ENCODE peak calls at places on chromosomes 3 and 15, in six cellular contexts. L, R, O, U, T and Z are unnamed samples.

GRCh38 chr15:29988689-29989088 is 94.1 kb upstream of the GOLGA8J start:
- DNase-seq in L (peak), U (no peak), O (no peak), T (no peak), R (no peak), Z (no peak)

GRCh38 chr15:34802803-34803395 is 7.5 kb upstream of the ACTC1 start:
- DNase-seq in O (no peak), L (no peak), T (no peak), R (no peak), U (no peak), Z (no peak)

GRCh38 chr3:109731639-109732473 is 394.5 kb upstream of the DPPA4 start:
- DNase-seq in T (peak), O (peak), U (peak), L (peak), R (peak), Z (no peak)

GRCh38 chr15:25803541-25803940 is 59.6 kb downstream of the ATP10A start:
- DNase-seq in R (no peak), O (no peak), L (no peak), U (no peak), T (no peak), Z (peak)

GRCh38 chr3:11641683-11642407 is 1.9 kb downstream of the VGLL4 start:
- DNase-seq in U (no peak), T (peak), O (no peak), L (peak), R (no peak), Z (no peak)

GRCh38 chr3:46903341-46904302 is 26.1 kb downstream of the PTH1R start:
- DNase-seq in L (peak), R (no peak), O (no peak), T (peak), U (no peak), Z (no peak)

GRCh38 chr3:101823525-101823924 is 25.8 kb upstream of the NFKBIZ start:
- DNase-seq in R (no peak), O (no peak), T (no peak), L (no peak), U (no peak), Z (no peak)

GRCh38 chr3:193743702-193744047 is 150.7 kb downstream of the OPA1 start:
- DNase-seq in L (no peak), O (no peak), U (no peak), T (no peak), R (no peak), Z (no peak)

GRCh38 chr3:188184160-188184559 is 30.2 kb downstream of the LPP start:
- DNase-seq in R (no peak), T (no peak), L (no peak), O (no peak), U (no peak), Z (no peak)

GRCh38 chr15:57340673-57341259 is 35.5 kb upstream of the CGNL1 start:
- DNase-seq in T (peak), U (peak), R (peak), L (peak), O (no peak), Z (peak)

GRCh38 chr3:197335428-197336132 is 37.2 kb upstream of the DLG1 start:
- DNase-seq in U (no peak), L (no peak), T (no peak), R (no peak), O (peak), Z (no peak)

GRCh38 chr15:51623386-51623938 is 891 bp upstream of the DMXL2 start:
- DNase-seq in R (no peak), L (no peak), U (no peak), T (no peak), O (no peak), Z (no peak)

GRCh38 chr15:31435891-31436628 is 109.4 kb downstream of the KLF13 start:
- DNase-seq in U (no peak), R (no peak), T (no peak), O (no peak), L (no peak), Z (no peak)

GRCh38 chr3:98095870-98096269 is 8.9 kb downstream of the OR5AC2 start:
- DNase-seq in O (no peak), R (no peak), U (no peak), T (no peak), L (no peak), Z (no peak)

GRCh38 chr3:62462097-62462789 is 88.9 kb upstream of the FEZF2 start:
- DNase-seq in O (no peak), L (no peak), U (no peak), R (no peak), T (no peak), Z (no peak)

GRCh38 chr15:45543051-45543450 is 20.5 kb upstream of the SLC30A4 start:
- DNase-seq in U (peak), O (no peak), L (no peak), R (no peak), T (no peak), Z (no peak)

GRCh38 chr3:197465197-197465995 is 90.4 kb downstream of the BDH1 start:
- DNase-seq in O (no peak), U (no peak), R (no peak), L (no peak), T (peak), Z (no peak)

GRCh38 chr3:129892857-129893615 is 475 bp downstream of the TMCC1 start:
- DNase-seq in R (peak), L (no peak), O (peak), T (peak), U (peak), Z (peak)

GRCh38 chr3:129890125-129890524 is 3.4 kb downstream of the TMCC1 start:
- DNase-seq in T (no peak), O (no peak), U (no peak), R (no peak), L (no peak), Z (no peak)

GRCh38 chr3:129893616-129894070 is at the start of gene TMCC1:
- DNase-seq in L (peak), T (peak), O (peak), R (peak), U (peak), Z (peak)

GRCh38 chr3:129890891-129891290 is 2.6 kb downstream of the TMCC1 start:
- DNase-seq in L (no peak), R (no peak), O (no peak), U (no peak), T (no peak), Z (no peak)

GRCh38 chr3:129892486-129892856 is 1.0 kb downstream of the TMCC1 start:
- DNase-seq in R (no peak), O (no peak), T (no peak), U (no peak), L (no peak), Z (no peak)
- H3K23ac ChIP-seq in R (no peak), O (no peak), T (peak), U (no peak), L (peak), Z (no peak)

GRCh38 chr3:138367912-138368311 is 19.5 kb downstream of the MRAS start:
- DNase-seq in T (no peak), U (no peak), R (no peak), L (peak), O (no peak), Z (no peak)
- H3K27ac ChIP-seq in T (no peak), U (no peak), R (no peak), L (no peak), O (no peak), Z (no peak)

GRCh38 chr3:136862953-136863352 is 945 bp downstream of the NCK1 start:
- DNase-seq in T (no peak), L (no peak), U (no peak), R (no peak), O (no peak), Z (no peak)
- H4K91ac ChIP-seq in T (no peak), L (peak), U (no peak), R (no peak), O (no peak), Z (no peak)

GRCh38 chr3:124927454-124928079 is 7.0 kb downstream of the MUC13 start:
- DNase-seq in L (no peak), U (no peak), T (no peak), O (no peak), R (no peak), Z (no peak)
- H3K23ac ChIP-seq in L (peak), U (no peak), T (no peak), O (no peak), R (no peak), Z (no peak)

GRCh38 chr3:172356427-172356826 is 91.8 kb downstream of the GHSR start:
- DNase-seq in L (no peak), U (no peak), O (no peak), R (no peak), T (no peak), Z (no peak)

GRCh38 chr3:172359231-172359630 is 89.0 kb downstream of the GHSR start:
- DNase-seq in O (no peak), L (no peak), U (no peak), T (no peak), R (no peak), Z (no peak)

GRCh38 chr3:172355836-172356235 is 92.4 kb downstream of the GHSR start:
- DNase-seq in R (no peak), U (no peak), O (no peak), L (peak), T (peak), Z (no peak)

GRCh38 chr3:172354931-172355499 is 93.2 kb downstream of the GHSR start:
- DNase-seq in U (no peak), L (no peak), O (no peak), T (no peak), R (no peak), Z (no peak)

GRCh38 chr3:172357850-172358754 is 90.2 kb downstream of the GHSR start:
- DNase-seq in R (no peak), T (no peak), L (peak), O (no peak), U (no peak), Z (no peak)
- H3K27ac ChIP-seq in R (no peak), T (no peak), L (no peak), O (no peak), U (no peak), Z (no peak)

GRCh38 chr3:194961149-194961548 is 275.5 kb downstream of the FAM43A start:
- DNase-seq in L (no peak), R (no peak), O (no peak), U (no peak), T (no peak), Z (no peak)

GRCh38 chr3:194959217-194959616 is 273.5 kb downstream of the FAM43A start:
- DNase-seq in T (no peak), U (no peak), O (no peak), L (no peak), R (no peak), Z (no peak)

GRCh38 chr3:194960446-194961032 is 274.9 kb downstream of the FAM43A start:
- DNase-seq in T (no peak), O (no peak), R (no peak), L (no peak), U (no peak), Z (no peak)

GRCh38 chr3:194964809-194965208 is 279.1 kb downstream of the FAM43A start:
- DNase-seq in L (no peak), U (no peak), T (no peak), O (no peak), R (no peak), Z (no peak)

GRCh38 chr3:194961555-194961954 is 275.9 kb downstream of the FAM43A start:
- DNase-seq in T (no peak), U (no peak), R (no peak), L (no peak), O (no peak), Z (no peak)
- H4K91ac ChIP-seq in T (no peak), U (no peak), R (no peak), L (no peak), O (no peak), Z (no peak)

GRCh38 chr15:67828969-67829646 is 3.8 kb downstream of the SKOR1 start:
- DNase-seq in L (no peak), O (peak), U (no peak), T (no peak), R (no peak), Z (no peak)
- H3K23ac ChIP-seq in L (peak), O (no peak), U (no peak), T (peak), R (peak), Z (no peak)

GRCh38 chr3:178120367-178120766 is 415.9 kb upstream of the KCNMB2 start:
- DNase-seq in L (no peak), R (no peak), T (no peak), U (no peak), O (no peak), Z (no peak)
- H3K27ac ChIP-seq in L (peak), R (no peak), T (peak), U (peak), O (no peak), Z (no peak)

GRCh38 chr3:72301779-72302178 is 516.8 kb upstream of the PROK2 start:
- DNase-seq in O (no peak), R (no peak), T (no peak), U (no peak), L (no peak), Z (no peak)

GRCh38 chr3:72300621-72301020 is 515.7 kb upstream of the PROK2 start:
- DNase-seq in T (no peak), L (no peak), O (no peak), R (no peak), U (no peak), Z (no peak)

GRCh38 chr3:72299321-72299802 is 514.4 kb upstream of the PROK2 start:
- DNase-seq in R (no peak), O (no peak), L (peak), T (no peak), U (no peak), Z (no peak)

GRCh38 chr3:72298201-72299155 is 513.5 kb upstream of the PROK2 start:
- DNase-seq in U (no peak), T (no peak), R (no peak), O (no peak), L (no peak), Z (no peak)

DNA sequence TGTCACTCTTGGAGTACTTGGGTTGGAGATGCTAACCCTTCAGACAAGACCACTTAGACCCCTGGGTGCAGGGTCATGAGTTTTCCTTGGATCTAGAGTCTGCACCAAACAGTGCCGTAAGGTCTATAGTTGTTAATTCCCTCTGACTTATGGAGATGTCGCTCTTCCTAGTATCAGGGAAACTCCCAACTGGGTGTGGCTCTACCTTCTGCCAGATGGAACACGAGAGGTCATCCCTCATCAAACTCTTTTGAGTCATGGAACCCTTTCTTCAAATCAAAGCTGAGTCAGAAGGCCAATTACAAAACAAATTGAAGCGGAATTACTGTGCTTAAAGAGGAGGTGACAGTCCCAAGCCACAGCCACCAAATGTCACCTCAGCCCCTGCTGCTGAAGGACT is 514.9 kb upstream of the PROK2 start:
- DNase-seq in U (no peak), R (no peak), T (no peak), O (no peak), L (no peak), Z (no peak)
- H4K91ac ChIP-seq in U (no peak), R (no peak), T (no peak), O (no peak), L (no peak), Z (no peak)

GRCh38 chr3:42066516-42067181 is 24.5 kb upstream of the TRAK1 start:
- DNase-seq in U (no peak), R (peak), L (peak), O (no peak), T (peak), Z (peak)
- H3K23ac ChIP-seq in U (no peak), R (no peak), L (peak), O (no peak), T (no peak), Z (no peak)